ENCODE peak calls at places on chromosomes 12 and 14, in ten cellular contexts. One of them, this sample, is unnamed.

GRCh38 chr12:118023461-118023860 is 7.0 kb downstream of the RFC5 start:
- DNase-seq in PC-9: no peak
- DNase-seq in fibroblast of lung: no peak
- DNase-seq in esophagus squamous epithelium: no peak
- DNase-seq in uterus: no peak
- DNase-seq in mesothelial cell of epicardium: no peak
- DNase-seq in spleen: no peak
- DNase-seq in Peyer's patch: no peak
- DNase-seq in MM.1S: no peak
- DNase-seq in lower leg skin: no peak
- DNase-seq in this sample: no peak

GRCh38 chr12:227286-227915 is 13.4 kb upstream of the SLC6A12 start:
- DNase-seq in PC-9: no peak
- DNase-seq in fibroblast of lung: no peak
- DNase-seq in esophagus squamous epithelium: no peak
- DNase-seq in uterus: peak
- DNase-seq in mesothelial cell of epicardium: no peak
- DNase-seq in spleen: no peak
- DNase-seq in Peyer's patch: no peak
- DNase-seq in MM.1S: no peak
- DNase-seq in lower leg skin: no peak
- DNase-seq in this sample: no peak

GRCh38 chr12:70415987-70416386 is 49.9 kb downstream of the KCNMB4 start:
- DNase-seq in PC-9: no peak
- DNase-seq in fibroblast of lung: no peak
- DNase-seq in esophagus squamous epithelium: no peak
- DNase-seq in uterus: no peak
- DNase-seq in mesothelial cell of epicardium: no peak
- DNase-seq in spleen: no peak
- DNase-seq in Peyer's patch: no peak
- DNase-seq in MM.1S: peak
- DNase-seq in lower leg skin: no peak
- DNase-seq in this sample: no peak

GRCh38 chr12:120376009-120376408 is 7.0 kb upstream of the MSI1 start:
- DNase-seq in PC-9: no peak
- DNase-seq in fibroblast of lung: no peak
- DNase-seq in esophagus squamous epithelium: no peak
- DNase-seq in uterus: no peak
- DNase-seq in mesothelial cell of epicardium: no peak
- DNase-seq in spleen: no peak
- DNase-seq in Peyer's patch: no peak
- DNase-seq in MM.1S: no peak
- DNase-seq in lower leg skin: no peak
- DNase-seq in this sample: no peak

GRCh38 chr12:57983150-57983857 is 41.9 kb downstream of the ATP23 start:
- DNase-seq in PC-9: peak
- DNase-seq in fibroblast of lung: peak
- DNase-seq in esophagus squamous epithelium: no peak
- DNase-seq in uterus: no peak
- DNase-seq in mesothelial cell of epicardium: no peak
- DNase-seq in spleen: no peak
- DNase-seq in Peyer's patch: no peak
- DNase-seq in MM.1S: peak
- DNase-seq in lower leg skin: no peak
- DNase-seq in this sample: no peak

GRCh38 chr12:25529738-25530137 is 23.3 kb downstream of the LMNTD1 start:
- DNase-seq in PC-9: no peak
- DNase-seq in fibroblast of lung: peak
- DNase-seq in esophagus squamous epithelium: no peak
- DNase-seq in uterus: no peak
- DNase-seq in mesothelial cell of epicardium: no peak
- DNase-seq in spleen: no peak
- DNase-seq in Peyer's patch: no peak
- DNase-seq in MM.1S: no peak
- DNase-seq in lower leg skin: no peak
- DNase-seq in this sample: no peak

GRCh38 chr12:14768823-14769405 is 34.4 kb downstream of the WBP11 start:
- DNase-seq in PC-9: no peak
- DNase-seq in fibroblast of lung: peak
- DNase-seq in esophagus squamous epithelium: no peak
- DNase-seq in uterus: peak
- DNase-seq in mesothelial cell of epicardium: no peak
- DNase-seq in spleen: peak
- DNase-seq in Peyer's patch: peak
- DNase-seq in MM.1S: no peak
- DNase-seq in lower leg skin: no peak
- DNase-seq in this sample: no peak

GRCh38 chr14:58637391-58638230 is at the start of gene DACT1:
- DNase-seq in PC-9: no peak
- DNase-seq in fibroblast of lung: peak
- DNase-seq in esophagus squamous epithelium: no peak
- DNase-seq in uterus: peak
- DNase-seq in mesothelial cell of epicardium: peak
- DNase-seq in spleen: peak
- DNase-seq in Peyer's patch: peak
- DNase-seq in MM.1S: peak
- DNase-seq in lower leg skin: peak
- DNase-seq in this sample: peak

GRCh38 chr12:46472893-46473633 is 100.5 kb upstream of the SLC38A2 start:
- DNase-seq in PC-9: no peak
- DNase-seq in fibroblast of lung: peak
- DNase-seq in esophagus squamous epithelium: no peak
- DNase-seq in uterus: no peak
- DNase-seq in mesothelial cell of epicardium: no peak
- DNase-seq in spleen: no peak
- DNase-seq in Peyer's patch: no peak
- DNase-seq in MM.1S: no peak
- DNase-seq in lower leg skin: no peak
- DNase-seq in this sample: no peak

GRCh38 chr12:94151577-94151976 is 3.2 kb downstream of the PLXNC1 start:
- DNase-seq in PC-9: no peak
- DNase-seq in fibroblast of lung: no peak
- DNase-seq in esophagus squamous epithelium: no peak
- DNase-seq in uterus: no peak
- DNase-seq in mesothelial cell of epicardium: no peak
- DNase-seq in spleen: no peak
- DNase-seq in Peyer's patch: peak
- DNase-seq in MM.1S: peak
- DNase-seq in lower leg skin: no peak
- DNase-seq in this sample: no peak

GRCh38 chr12:60209933-60210332 is 614.1 kb downstream of the SLC16A7 start:
- DNase-seq in PC-9: no peak
- DNase-seq in fibroblast of lung: no peak
- DNase-seq in esophagus squamous epithelium: no peak
- DNase-seq in uterus: no peak
- DNase-seq in mesothelial cell of epicardium: no peak
- DNase-seq in spleen: no peak
- DNase-seq in Peyer's patch: no peak
- DNase-seq in MM.1S: peak
- DNase-seq in lower leg skin: no peak
- DNase-seq in this sample: no peak

GRCh38 chr12:89468648-89469326 is 55.8 kb downstream of the GALNT4 start:
- DNase-seq in PC-9: no peak
- DNase-seq in fibroblast of lung: no peak
- DNase-seq in esophagus squamous epithelium: no peak
- DNase-seq in uterus: no peak
- DNase-seq in mesothelial cell of epicardium: no peak
- DNase-seq in spleen: no peak
- DNase-seq in Peyer's patch: no peak
- DNase-seq in MM.1S: peak
- DNase-seq in lower leg skin: no peak
- DNase-seq in this sample: peak

GRCh38 chr12:89472508-89472907 is 52.1 kb downstream of the GALNT4 start:
- DNase-seq in PC-9: no peak
- DNase-seq in fibroblast of lung: peak
- DNase-seq in esophagus squamous epithelium: no peak
- DNase-seq in uterus: no peak
- DNase-seq in mesothelial cell of epicardium: no peak
- DNase-seq in spleen: no peak
- DNase-seq in Peyer's patch: no peak
- DNase-seq in MM.1S: no peak
- DNase-seq in lower leg skin: no peak
- DNase-seq in this sample: no peak

GRCh38 chr12:89468017-89468416 is 56.6 kb downstream of the GALNT4 start:
- DNase-seq in PC-9: no peak
- DNase-seq in fibroblast of lung: no peak
- DNase-seq in esophagus squamous epithelium: no peak
- DNase-seq in uterus: no peak
- DNase-seq in mesothelial cell of epicardium: no peak
- DNase-seq in spleen: no peak
- DNase-seq in Peyer's patch: no peak
- DNase-seq in MM.1S: no peak
- DNase-seq in lower leg skin: no peak
- DNase-seq in this sample: no peak

GRCh38 chr12:89469361-89469760 is 55.2 kb downstream of the GALNT4 start:
- DNase-seq in PC-9: no peak
- DNase-seq in fibroblast of lung: peak
- DNase-seq in esophagus squamous epithelium: no peak
- DNase-seq in uterus: no peak
- DNase-seq in mesothelial cell of epicardium: no peak
- DNase-seq in spleen: no peak
- DNase-seq in Peyer's patch: no peak
- DNase-seq in MM.1S: peak
- DNase-seq in lower leg skin: no peak
- DNase-seq in this sample: peak

GRCh38 chr12:89470741-89471504 is 53.7 kb downstream of the GALNT4 start:
- DNase-seq in PC-9: no peak
- DNase-seq in fibroblast of lung: peak
- DNase-seq in esophagus squamous epithelium: no peak
- DNase-seq in uterus: no peak
- DNase-seq in mesothelial cell of epicardium: no peak
- DNase-seq in spleen: no peak
- DNase-seq in Peyer's patch: no peak
- DNase-seq in MM.1S: peak
- DNase-seq in lower leg skin: no peak
- DNase-seq in this sample: peak
- TF ChIP-seq CTCF in PC-9: peak
- TF ChIP-seq CTCF in fibroblast of lung: peak
- TF ChIP-seq CTCF in esophagus squamous epithelium: peak
- TF ChIP-seq CTCF in uterus: peak
- TF ChIP-seq CTCF in mesothelial cell of epicardium: no peak
- TF ChIP-seq CTCF in spleen: peak
- TF ChIP-seq CTCF in Peyer's patch: peak
- TF ChIP-seq CTCF in MM.1S: peak
- TF ChIP-seq CTCF in lower leg skin: no peak
- TF ChIP-seq CTCF in this sample: peak

DNA sequence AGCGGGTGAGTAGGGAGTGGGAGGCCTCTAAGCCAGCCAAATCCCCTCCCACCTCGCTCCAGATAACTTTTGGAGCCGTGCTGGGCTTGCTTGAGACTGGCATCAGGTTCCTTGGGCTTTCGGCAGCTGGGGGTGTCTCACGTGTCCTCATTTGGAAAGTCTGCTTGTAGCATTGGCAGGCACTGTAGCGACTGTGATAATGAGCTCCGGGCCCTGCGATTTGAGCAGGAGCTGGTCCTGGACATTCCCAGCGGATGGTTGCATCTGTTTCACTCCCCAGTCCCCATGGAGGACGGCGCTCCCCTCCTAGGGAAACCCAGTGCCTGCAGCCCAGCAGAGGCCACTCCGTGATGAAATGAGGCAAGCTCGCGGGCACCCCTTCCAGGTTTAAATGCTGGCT is 49.4 kb downstream of the DGLUCY start:
- DNase-seq in PC-9: no peak
- DNase-seq in fibroblast of lung: no peak
- DNase-seq in esophagus squamous epithelium: no peak
- DNase-seq in uterus: no peak
- DNase-seq in mesothelial cell of epicardium: no peak
- DNase-seq in spleen: no peak
- DNase-seq in Peyer's patch: no peak
- DNase-seq in MM.1S: no peak
- DNase-seq in lower leg skin: no peak
- DNase-seq in this sample: no peak
- TF ChIP-seq CTCF in PC-9: no peak
- TF ChIP-seq CTCF in fibroblast of lung: no peak
- TF ChIP-seq CTCF in esophagus squamous epithelium: no peak
- TF ChIP-seq CTCF in uterus: no peak
- TF ChIP-seq CTCF in mesothelial cell of epicardium: no peak
- TF ChIP-seq CTCF in spleen: no peak
- TF ChIP-seq CTCF in Peyer's patch: no peak
- TF ChIP-seq CTCF in MM.1S: no peak
- TF ChIP-seq CTCF in lower leg skin: no peak
- TF ChIP-seq CTCF in this sample: no peak

GRCh38 chr14:29462271-29462670 is 465.4 kb downstream of the PRKD1 start:
- DNase-seq in PC-9: no peak
- DNase-seq in fibroblast of lung: no peak
- DNase-seq in esophagus squamous epithelium: no peak
- DNase-seq in uterus: no peak
- DNase-seq in mesothelial cell of epicardium: no peak
- DNase-seq in spleen: no peak
- DNase-seq in Peyer's patch: no peak
- DNase-seq in MM.1S: no peak
- DNase-seq in lower leg skin: no peak
- DNase-seq in this sample: no peak

GRCh38 chr14:29462772-29463171 is 464.9 kb downstream of the PRKD1 start:
- DNase-seq in PC-9: no peak
- DNase-seq in fibroblast of lung: no peak
- DNase-seq in esophagus squamous epithelium: no peak
- DNase-seq in uterus: no peak
- DNase-seq in mesothelial cell of epicardium: no peak
- DNase-seq in spleen: no peak
- DNase-seq in Peyer's patch: no peak
- DNase-seq in MM.1S: no peak
- DNase-seq in lower leg skin: no peak
- DNase-seq in this sample: no peak

GRCh38 chr14:29461131-29461530 is 466.5 kb downstream of the PRKD1 start:
- DNase-seq in PC-9: no peak
- DNase-seq in fibroblast of lung: no peak
- DNase-seq in esophagus squamous epithelium: no peak
- DNase-seq in uterus: no peak
- DNase-seq in mesothelial cell of epicardium: no peak
- DNase-seq in spleen: no peak
- DNase-seq in Peyer's patch: no peak
- DNase-seq in MM.1S: no peak
- DNase-seq in lower leg skin: no peak
- DNase-seq in this sample: no peak

GRCh38 chr14:29465095-29465494 is 462.6 kb downstream of the PRKD1 start:
- DNase-seq in PC-9: no peak
- DNase-seq in fibroblast of lung: peak
- DNase-seq in esophagus squamous epithelium: no peak
- DNase-seq in uterus: no peak
- DNase-seq in mesothelial cell of epicardium: no peak
- DNase-seq in spleen: no peak
- DNase-seq in Peyer's patch: no peak
- DNase-seq in MM.1S: no peak
- DNase-seq in lower leg skin: no peak
- DNase-seq in this sample: no peak

GRCh38 chr14:29463727-29464370 is 463.8 kb downstream of the PRKD1 start:
- DNase-seq in PC-9: no peak
- DNase-seq in fibroblast of lung: peak
- DNase-seq in esophagus squamous epithelium: no peak
- DNase-seq in uterus: no peak
- DNase-seq in mesothelial cell of epicardium: no peak
- DNase-seq in spleen: no peak
- DNase-seq in Peyer's patch: no peak
- DNase-seq in MM.1S: no peak
- DNase-seq in lower leg skin: no peak
- DNase-seq in this sample: no peak
- TF ChIP-seq CTCF in PC-9: no peak
- TF ChIP-seq CTCF in fibroblast of lung: no peak
- TF ChIP-seq CTCF in esophagus squamous epithelium: no peak
- TF ChIP-seq CTCF in uterus: no peak
- TF ChIP-seq CTCF in mesothelial cell of epicardium: no peak
- TF ChIP-seq CTCF in spleen: no peak
- TF ChIP-seq CTCF in Peyer's patch: peak
- TF ChIP-seq CTCF in MM.1S: no peak
- TF ChIP-seq CTCF in lower leg skin: no peak
- TF ChIP-seq CTCF in this sample: no peak

GRCh38 chr14:70567791-70568190 is 32.7 kb downstream of the MED6 start:
- DNase-seq in PC-9: peak
- DNase-seq in fibroblast of lung: peak
- DNase-seq in esophagus squamous epithelium: no peak
- DNase-seq in uterus: no peak
- DNase-seq in mesothelial cell of epicardium: no peak
- DNase-seq in spleen: no peak
- DNase-seq in Peyer's patch: peak
- DNase-seq in MM.1S: peak
- DNase-seq in lower leg skin: no peak
- DNase-seq in this sample: peak
- TF ChIP-seq CTCF in PC-9: peak
- TF ChIP-seq CTCF in fibroblast of lung: peak
- TF ChIP-seq CTCF in esophagus squamous epithelium: no peak
- TF ChIP-seq CTCF in uterus: no peak
- TF ChIP-seq CTCF in mesothelial cell of epicardium: peak
- TF ChIP-seq CTCF in spleen: no peak
- TF ChIP-seq CTCF in Peyer's patch: peak
- TF ChIP-seq CTCF in MM.1S: peak
- TF ChIP-seq CTCF in lower leg skin: no peak
- TF ChIP-seq CTCF in this sample: peak